ENCODE peak calls at places on chromosomes 1 and 21, in ten cellular contexts. P is RCC 7860, Z is GM12891, T is RKO, A is NCI-H1105, I is HT1080, F is sigmoid colon, B is RWPE1, O is HCT116, E is cardiac fibroblast. G is an unnamed sample.

GRCh38 chr1:186813420-186813819 is 15.3 kb upstream of the PLA2G4A start:
- DNase-seq in F (no peak), A (no peak), B (no peak), Z (no peak), T (no peak), P (no peak), O (no peak), I (peak), E (no peak), G (no peak)

GRCh38 chr21:45573452-45574035 is 31.3 kb upstream of the SLC19A1 start:
- DNase-seq in T (no peak), A (no peak), P (no peak), O (no peak), F (peak), B (no peak), I (no peak), E (no peak), Z (no peak), G (no peak)

GRCh38 chr1:107536266-107536665 is 395.4 kb downstream of the NTNG1 start:
- DNase-seq in Z (no peak), E (no peak), I (peak), B (peak), F (peak), T (no peak), A (peak), O (no peak), P (no peak), G (no peak)

GRCh38 chr1:155646307-155646706 is 36.3 kb downstream of the MSTO1 start:
- DNase-seq in Z (no peak), I (no peak), T (no peak), E (peak), F (peak), O (no peak), A (no peak), B (no peak), P (no peak), G (no peak)

GRCh38 chr1:177615251-177615650 is 354.6 kb downstream of the SEC16B start:
- DNase-seq in B (peak), F (no peak), O (no peak), P (no peak), A (no peak), T (no peak), Z (no peak), E (no peak), I (no peak), G (no peak)

GRCh38 chr1:201539561-201540404 is 856 bp downstream of the NAV1 start:
- DNase-seq in O (no peak), I (peak), Z (no peak), B (no peak), P (peak), T (peak), A (peak), F (peak), E (no peak), G (no peak)

GRCh38 chr1:34476371-34476770 is 278.5 kb upstream of the GJB5 start:
- DNase-seq in E (no peak), B (no peak), A (no peak), P (no peak), F (no peak), O (no peak), T (no peak), Z (no peak), I (no peak), G (no peak)

GRCh38 chr1:213284626-213285025 is 233.6 kb downstream of the RPS6KC1 start:
- DNase-seq in E (peak), B (no peak), O (no peak), I (peak), P (no peak), A (no peak), T (no peak), Z (no peak), F (no peak), G (no peak)

GRCh38 chr21:25371831-25372434 is 235.3 kb downstream of the MRPL39 start:
- DNase-seq in E (no peak), B (no peak), I (no peak), P (no peak), T (no peak), O (no peak), Z (no peak), F (no peak), A (no peak), G (no peak)

GRCh38 chr1:93190432-93190831 is 9.9 kb downstream of the CCDC18 start:
- DNase-seq in T (no peak), I (no peak), O (no peak), F (no peak), P (no peak), E (no peak), Z (no peak), A (no peak), B (no peak), G (no peak)

GRCh38 chr21:8992731-8993174 is 1528.6 kb upstream of the TPTE start:
- DNase-seq in B (no peak), I (no peak), T (no peak), P (peak), O (no peak), E (no peak), A (no peak), F (peak), Z (no peak), G (no peak)

GRCh38 chr1:1609822-1610485 is 5.3 kb upstream of the MIB2 start:
- DNase-seq in B (no peak), F (no peak), E (no peak), T (no peak), Z (no peak), I (no peak), A (no peak), O (no peak), P (no peak), G (no peak)

GRCh38 chr1:232472485-232473041 is 157.4 kb downstream of the SIPA1L2 start:
- DNase-seq in O (no peak), B (no peak), I (peak), Z (no peak), T (no peak), E (peak), P (peak), F (no peak), A (no peak), G (peak)

GRCh38 chr1:39398278-39399010 is 93.0 kb upstream of the BMP8A start:
- DNase-seq in T (peak), F (peak), B (peak), O (peak), E (peak), I (peak), Z (no peak), A (no peak), P (peak), G (peak)

GRCh38 chr1:85048296-85049064 is at the start of gene MCOLN3:
- DNase-seq in E (no peak), O (peak), T (peak), B (peak), P (no peak), Z (peak), F (peak), A (peak), I (peak), G (peak)

GRCh38 chr1:218473527-218473926 is 128.4 kb downstream of the TGFB2 start:
- DNase-seq in B (no peak), E (no peak), I (peak), Z (no peak), P (no peak), T (no peak), O (no peak), F (no peak), A (no peak), G (no peak)

GRCh38 chr1:94698759-94699502 is 121.2 kb upstream of the SLC44A3 start:
- DNase-seq in E (peak), B (no peak), I (peak), P (peak), F (no peak), O (peak), T (no peak), A (no peak), Z (no peak), G (no peak)

GRCh38 chr1:96756789-96757188 is 35.2 kb downstream of the PTBP2 start:
- DNase-seq in B (no peak), I (no peak), O (no peak), P (no peak), Z (no peak), T (no peak), E (no peak), A (no peak), F (no peak), G (no peak)

GRCh38 chr1:97989094-97989680 is 68.4 kb upstream of the DPYD start:
- DNase-seq in Z (no peak), E (peak), F (no peak), I (peak), O (no peak), T (no peak), P (no peak), B (no peak), A (no peak), G (no peak)

GRCh38 chr1:44507490-44508396 is 102.7 kb downstream of the RNF220 start:
- DNase-seq in A (no peak), Z (no peak), O (no peak), T (no peak), F (no peak), I (no peak), E (no peak), P (no peak), B (no peak), G (no peak)

GRCh38 chr1:174968750-174969244 is 30.9 kb upstream of the CACYBP start:
- DNase-seq in B (no peak), P (peak), Z (no peak), F (no peak), O (no peak), I (peak), T (no peak), E (peak), A (no peak), G (peak)

GRCh38 chr1:27403065-27403726 is 10.8 kb downstream of the GPR3 start:
- DNase-seq in I (no peak), O (no peak), T (no peak), F (peak), B (no peak), P (no peak), Z (peak), A (no peak), E (peak), G (no peak)

GRCh38 chr1:19597463-19598309 is 46.4 kb upstream of the NBL1 start:
- DNase-seq in B (peak), A (peak), P (peak), Z (peak), T (peak), F (no peak), I (peak), O (peak), E (peak), G (peak)

GRCh38 chr21:33760641-33761103 is 118.4 kb downstream of the ITSN1 start:
- DNase-seq in E (peak), Z (no peak), A (no peak), F (no peak), I (peak), O (no peak), B (no peak), T (no peak), P (peak), G (no peak)

G was measured in HTR-8/SVneo.